ENCODE peak calls at places on chromosomes 16 and 17, in nine cellular contexts. One of them, this sample, is unnamed.

GRCh38 chr16:58384437-58385055 is 7.7 kb upstream of the GINS3 start:
- DNase-seq in lower leg skin: no peak
- DNase-seq in Daoy: no peak
- DNase-seq in ELR: no peak
- DNase-seq in fibroblast of mammary gland: no peak
- DNase-seq in substantia nigra: no peak
- DNase-seq in caudate nucleus: no peak
- DNase-seq in DMS 273 treated with DMSO at 0.1 percent for 48 hours: no peak
- DNase-seq in left ventricle myocardium superior: no peak
- DNase-seq in this sample: no peak

GRCh38 chr17:57966875-57967274 is 11.7 kb upstream of the CUEDC1 start:
- DNase-seq in lower leg skin: no peak
- DNase-seq in Daoy: no peak
- DNase-seq in ELR: no peak
- DNase-seq in fibroblast of mammary gland: no peak
- DNase-seq in substantia nigra: no peak
- DNase-seq in caudate nucleus: no peak
- DNase-seq in DMS 273 treated with DMSO at 0.1 percent for 48 hours: no peak
- DNase-seq in left ventricle myocardium superior: no peak
- DNase-seq in this sample: no peak

GRCh38 chr17:73424571-73424970 is 112.8 kb upstream of the CDC42EP4 start:
- DNase-seq in lower leg skin: no peak
- DNase-seq in Daoy: no peak
- DNase-seq in ELR: no peak
- DNase-seq in fibroblast of mammary gland: no peak
- DNase-seq in substantia nigra: no peak
- DNase-seq in caudate nucleus: no peak
- DNase-seq in DMS 273 treated with DMSO at 0.1 percent for 48 hours: no peak
- DNase-seq in left ventricle myocardium superior: no peak
- DNase-seq in this sample: no peak

GRCh38 chr16:49750341-49751011 is 105.4 kb downstream of the ZNF423 start:
- DNase-seq in lower leg skin: no peak
- DNase-seq in Daoy: peak
- DNase-seq in ELR: no peak
- DNase-seq in fibroblast of mammary gland: no peak
- DNase-seq in substantia nigra: no peak
- DNase-seq in caudate nucleus: no peak
- DNase-seq in DMS 273 treated with DMSO at 0.1 percent for 48 hours: peak
- DNase-seq in left ventricle myocardium superior: no peak
- DNase-seq in this sample: no peak

GRCh38 chr16:89081556-89081955 is 12.1 kb upstream of the ACSF3 start:
- DNase-seq in lower leg skin: no peak
- DNase-seq in Daoy: no peak
- DNase-seq in ELR: no peak
- DNase-seq in fibroblast of mammary gland: no peak
- DNase-seq in substantia nigra: no peak
- DNase-seq in caudate nucleus: no peak
- DNase-seq in DMS 273 treated with DMSO at 0.1 percent for 48 hours: no peak
- DNase-seq in left ventricle myocardium superior: no peak
- DNase-seq in this sample: no peak

GRCh38 chr16:84059946-84060901 is 17.6 kb upstream of the SLC38A8 start:
- DNase-seq in lower leg skin: no peak
- DNase-seq in Daoy: no peak
- DNase-seq in ELR: no peak
- DNase-seq in fibroblast of mammary gland: no peak
- DNase-seq in substantia nigra: no peak
- DNase-seq in caudate nucleus: no peak
- DNase-seq in DMS 273 treated with DMSO at 0.1 percent for 48 hours: no peak
- DNase-seq in left ventricle myocardium superior: no peak
- DNase-seq in this sample: no peak

GRCh38 chr17:8391711-8392110 is 5.9 kb downstream of the RNF222 start:
- DNase-seq in lower leg skin: no peak
- DNase-seq in Daoy: peak
- DNase-seq in ELR: peak
- DNase-seq in fibroblast of mammary gland: no peak
- DNase-seq in substantia nigra: no peak
- DNase-seq in caudate nucleus: no peak
- DNase-seq in DMS 273 treated with DMSO at 0.1 percent for 48 hours: no peak
- DNase-seq in left ventricle myocardium superior: no peak
- DNase-seq in this sample: no peak

GRCh38 chr16:56828641-56829040 is 36.4 kb upstream of the SLC12A3 start:
- DNase-seq in lower leg skin: no peak
- DNase-seq in Daoy: no peak
- DNase-seq in ELR: no peak
- DNase-seq in fibroblast of mammary gland: no peak
- DNase-seq in substantia nigra: no peak
- DNase-seq in caudate nucleus: no peak
- DNase-seq in DMS 273 treated with DMSO at 0.1 percent for 48 hours: no peak
- DNase-seq in left ventricle myocardium superior: no peak
- DNase-seq in this sample: no peak

GRCh38 chr16:65548470-65548869 is 426.6 kb upstream of the CDH11 start:
- DNase-seq in lower leg skin: no peak
- DNase-seq in Daoy: no peak
- DNase-seq in ELR: peak
- DNase-seq in fibroblast of mammary gland: no peak
- DNase-seq in substantia nigra: no peak
- DNase-seq in caudate nucleus: no peak
- DNase-seq in DMS 273 treated with DMSO at 0.1 percent for 48 hours: no peak
- DNase-seq in left ventricle myocardium superior: no peak
- DNase-seq in this sample: no peak

GRCh38 chr16:65672960-65673359 is 551.1 kb upstream of the CDH11 start:
- DNase-seq in lower leg skin: no peak
- DNase-seq in Daoy: peak
- DNase-seq in ELR: peak
- DNase-seq in fibroblast of mammary gland: peak
- DNase-seq in substantia nigra: no peak
- DNase-seq in caudate nucleus: no peak
- DNase-seq in DMS 273 treated with DMSO at 0.1 percent for 48 hours: no peak
- DNase-seq in left ventricle myocardium superior: no peak
- DNase-seq in this sample: no peak

GRCh38 chr16:55249936-55250335 is 74.1 kb upstream of the IRX6 start:
- DNase-seq in lower leg skin: no peak
- DNase-seq in Daoy: no peak
- DNase-seq in ELR: no peak
- DNase-seq in fibroblast of mammary gland: no peak
- DNase-seq in substantia nigra: no peak
- DNase-seq in caudate nucleus: no peak
- DNase-seq in DMS 273 treated with DMSO at 0.1 percent for 48 hours: no peak
- DNase-seq in left ventricle myocardium superior: no peak
- DNase-seq in this sample: no peak

GRCh38 chr16:12868788-12869187 is 32.6 kb upstream of the SHISA9 start:
- DNase-seq in lower leg skin: no peak
- DNase-seq in Daoy: no peak
- DNase-seq in ELR: no peak
- DNase-seq in fibroblast of mammary gland: no peak
- DNase-seq in substantia nigra: no peak
- DNase-seq in caudate nucleus: no peak
- DNase-seq in DMS 273 treated with DMSO at 0.1 percent for 48 hours: no peak
- DNase-seq in left ventricle myocardium superior: no peak
- DNase-seq in this sample: no peak

GRCh38 chr17:56085576-56086267 is 67.6 kb upstream of the ANKFN1 start:
- DNase-seq in lower leg skin: no peak
- DNase-seq in Daoy: peak
- DNase-seq in ELR: peak
- DNase-seq in fibroblast of mammary gland: peak
- DNase-seq in substantia nigra: no peak
- DNase-seq in caudate nucleus: no peak
- DNase-seq in DMS 273 treated with DMSO at 0.1 percent for 48 hours: no peak
- DNase-seq in left ventricle myocardium superior: no peak
- DNase-seq in this sample: no peak

GRCh38 chr16:1539720-1540555 is 6.5 kb downstream of the TMEM204 start:
- DNase-seq in lower leg skin: no peak
- DNase-seq in Daoy: no peak
- DNase-seq in ELR: no peak
- DNase-seq in fibroblast of mammary gland: no peak
- DNase-seq in substantia nigra: no peak
- DNase-seq in caudate nucleus: no peak
- DNase-seq in DMS 273 treated with DMSO at 0.1 percent for 48 hours: peak
- DNase-seq in left ventricle myocardium superior: peak
- DNase-seq in this sample: no peak

GRCh38 chr17:71760062-71760720 is 360.6 kb upstream of the SOX9 start:
- DNase-seq in lower leg skin: no peak
- DNase-seq in Daoy: peak
- DNase-seq in ELR: peak
- DNase-seq in fibroblast of mammary gland: peak
- DNase-seq in substantia nigra: no peak
- DNase-seq in caudate nucleus: no peak
- DNase-seq in DMS 273 treated with DMSO at 0.1 percent for 48 hours: no peak
- DNase-seq in left ventricle myocardium superior: no peak
- DNase-seq in this sample: no peak

GRCh38 chr17:9862191-9862590 is 36.5 kb downstream of the GLP2R start:
- DNase-seq in lower leg skin: no peak
- DNase-seq in Daoy: no peak
- DNase-seq in ELR: no peak
- DNase-seq in fibroblast of mammary gland: no peak
- DNase-seq in substantia nigra: no peak
- DNase-seq in caudate nucleus: no peak
- DNase-seq in DMS 273 treated with DMSO at 0.1 percent for 48 hours: no peak
- DNase-seq in left ventricle myocardium superior: no peak
- DNase-seq in this sample: no peak

GRCh38 chr16:81189100-81189664 is 49.3 kb upstream of the BCO1 start:
- DNase-seq in lower leg skin: peak
- DNase-seq in Daoy: no peak
- DNase-seq in ELR: no peak
- DNase-seq in fibroblast of mammary gland: peak
- DNase-seq in substantia nigra: peak
- DNase-seq in caudate nucleus: peak
- DNase-seq in DMS 273 treated with DMSO at 0.1 percent for 48 hours: no peak
- DNase-seq in left ventricle myocardium superior: peak
- DNase-seq in this sample: no peak

This sample was measured in NCI-H345.